ENCODE peak calls at places on chromosomes 12 and 14, in ten cellular contexts. One of them, this sample, is unnamed.

GRCh38 chr14:58297412-58297761 is 968 bp upstream of the ARID4A start:
- DNase-seq in GM10248: no peak
- DNase-seq in GM19239: no peak
- DNase-seq in CD4-positive, alpha-beta memory T cell: no peak
- DNase-seq in ascending aorta: no peak
- DNase-seq in stimulated activated CD4-positive, alpha-beta T cell treated with anti-CD3 and anti-CD28 coated beads, Interleukin-4, amount 100 ng/mL, for 1 hour: no peak
- DNase-seq in HuH-7: no peak
- DNase-seq in mesenchymal stem cell: peak
- DNase-seq in lung: no peak
- DNase-seq in left kidney: no peak
- DNase-seq in this sample: peak

GRCh38 chr14:88323086-88323519 is at the start of gene KCNK10:
- DNase-seq in GM10248: no peak
- DNase-seq in GM19239: no peak
- DNase-seq in CD4-positive, alpha-beta memory T cell: no peak
- DNase-seq in ascending aorta: no peak
- DNase-seq in stimulated activated CD4-positive, alpha-beta T cell treated with anti-CD3 and anti-CD28 coated beads, Interleukin-4, amount 100 ng/mL, for 1 hour: no peak
- DNase-seq in HuH-7: no peak
- DNase-seq in mesenchymal stem cell: no peak
- DNase-seq in lung: no peak
- DNase-seq in left kidney: peak
- DNase-seq in this sample: no peak

GRCh38 chr12:92582466-92582865 is 120.3 kb upstream of the PLEKHG7 start:
- DNase-seq in GM10248: no peak
- DNase-seq in GM19239: no peak
- DNase-seq in CD4-positive, alpha-beta memory T cell: no peak
- DNase-seq in ascending aorta: no peak
- DNase-seq in stimulated activated CD4-positive, alpha-beta T cell treated with anti-CD3 and anti-CD28 coated beads, Interleukin-4, amount 100 ng/mL, for 1 hour: no peak
- DNase-seq in HuH-7: no peak
- DNase-seq in mesenchymal stem cell: no peak
- DNase-seq in lung: no peak
- DNase-seq in left kidney: no peak
- DNase-seq in this sample: no peak

GRCh38 chr12:96164951-96165858 is 29.0 kb upstream of the ELK3 start:
- DNase-seq in GM10248: no peak
- DNase-seq in GM19239: no peak
- DNase-seq in CD4-positive, alpha-beta memory T cell: no peak
- DNase-seq in ascending aorta: no peak
- DNase-seq in stimulated activated CD4-positive, alpha-beta T cell treated with anti-CD3 and anti-CD28 coated beads, Interleukin-4, amount 100 ng/mL, for 1 hour: no peak
- DNase-seq in HuH-7: no peak
- DNase-seq in mesenchymal stem cell: no peak
- DNase-seq in lung: no peak
- DNase-seq in left kidney: peak
- DNase-seq in this sample: no peak

GRCh38 chr14:95038521-95039250 is 118.6 kb downstream of the DICER1 start:
- DNase-seq in GM10248: no peak
- DNase-seq in GM19239: no peak
- DNase-seq in CD4-positive, alpha-beta memory T cell: no peak
- DNase-seq in ascending aorta: no peak
- DNase-seq in stimulated activated CD4-positive, alpha-beta T cell treated with anti-CD3 and anti-CD28 coated beads, Interleukin-4, amount 100 ng/mL, for 1 hour: no peak
- DNase-seq in HuH-7: no peak
- DNase-seq in mesenchymal stem cell: no peak
- DNase-seq in lung: peak
- DNase-seq in left kidney: no peak
- DNase-seq in this sample: no peak

GRCh38 chr14:106694638-106695393 is 1168.4 kb downstream of the TMEM121 start:
- DNase-seq in GM10248: peak
- DNase-seq in GM19239: no peak
- DNase-seq in CD4-positive, alpha-beta memory T cell: peak
- DNase-seq in ascending aorta: no peak
- DNase-seq in stimulated activated CD4-positive, alpha-beta T cell treated with anti-CD3 and anti-CD28 coated beads, Interleukin-4, amount 100 ng/mL, for 1 hour: peak
- DNase-seq in HuH-7: no peak
- DNase-seq in mesenchymal stem cell: no peak
- DNase-seq in lung: no peak
- DNase-seq in left kidney: no peak
- DNase-seq in this sample: no peak

GRCh38 chr14:60622920-60623263 is 26.4 kb downstream of the SIX1 start:
- DNase-seq in GM10248: no peak
- DNase-seq in GM19239: no peak
- DNase-seq in CD4-positive, alpha-beta memory T cell: no peak
- DNase-seq in ascending aorta: no peak
- DNase-seq in stimulated activated CD4-positive, alpha-beta T cell treated with anti-CD3 and anti-CD28 coated beads, Interleukin-4, amount 100 ng/mL, for 1 hour: no peak
- DNase-seq in HuH-7: no peak
- DNase-seq in mesenchymal stem cell: peak
- DNase-seq in lung: no peak
- DNase-seq in left kidney: no peak
- DNase-seq in this sample: peak

GRCh38 chr12:45494279-45494678 is 235.2 kb upstream of the ARID2 start:
- DNase-seq in GM10248: no peak
- DNase-seq in GM19239: no peak
- DNase-seq in CD4-positive, alpha-beta memory T cell: no peak
- DNase-seq in ascending aorta: no peak
- DNase-seq in stimulated activated CD4-positive, alpha-beta T cell treated with anti-CD3 and anti-CD28 coated beads, Interleukin-4, amount 100 ng/mL, for 1 hour: no peak
- DNase-seq in HuH-7: no peak
- DNase-seq in mesenchymal stem cell: no peak
- DNase-seq in lung: no peak
- DNase-seq in left kidney: no peak
- DNase-seq in this sample: no peak

GRCh38 chr14:95077380-95077779 is 79.9 kb downstream of the DICER1 start:
- DNase-seq in GM10248: no peak
- DNase-seq in GM19239: no peak
- DNase-seq in CD4-positive, alpha-beta memory T cell: no peak
- DNase-seq in ascending aorta: no peak
- DNase-seq in stimulated activated CD4-positive, alpha-beta T cell treated with anti-CD3 and anti-CD28 coated beads, Interleukin-4, amount 100 ng/mL, for 1 hour: no peak
- DNase-seq in HuH-7: no peak
- DNase-seq in mesenchymal stem cell: no peak
- DNase-seq in lung: no peak
- DNase-seq in left kidney: no peak
- DNase-seq in this sample: no peak

GRCh38 chr12:77667101-77667500 is 163.6 kb upstream of the NAV3 start:
- DNase-seq in GM10248: no peak
- DNase-seq in GM19239: no peak
- DNase-seq in CD4-positive, alpha-beta memory T cell: no peak
- DNase-seq in ascending aorta: no peak
- DNase-seq in stimulated activated CD4-positive, alpha-beta T cell treated with anti-CD3 and anti-CD28 coated beads, Interleukin-4, amount 100 ng/mL, for 1 hour: no peak
- DNase-seq in HuH-7: no peak
- DNase-seq in mesenchymal stem cell: no peak
- DNase-seq in lung: no peak
- DNase-seq in left kidney: no peak
- DNase-seq in this sample: no peak

GRCh38 chr12:52603314-52603713 is 2.1 kb upstream of the KRT72 start:
- DNase-seq in GM10248: no peak
- DNase-seq in GM19239: no peak
- DNase-seq in CD4-positive, alpha-beta memory T cell: no peak
- DNase-seq in ascending aorta: no peak
- DNase-seq in stimulated activated CD4-positive, alpha-beta T cell treated with anti-CD3 and anti-CD28 coated beads, Interleukin-4, amount 100 ng/mL, for 1 hour: no peak
- DNase-seq in HuH-7: no peak
- DNase-seq in mesenchymal stem cell: no peak
- DNase-seq in lung: no peak
- DNase-seq in left kidney: no peak
- DNase-seq in this sample: no peak

GRCh38 chr14:76261371-76261811 is 109.7 kb downstream of the GPATCH2L start:
- DNase-seq in GM10248: no peak
- DNase-seq in GM19239: no peak
- DNase-seq in CD4-positive, alpha-beta memory T cell: no peak
- DNase-seq in ascending aorta: no peak
- DNase-seq in stimulated activated CD4-positive, alpha-beta T cell treated with anti-CD3 and anti-CD28 coated beads, Interleukin-4, amount 100 ng/mL, for 1 hour: no peak
- DNase-seq in HuH-7: no peak
- DNase-seq in mesenchymal stem cell: no peak
- DNase-seq in lung: no peak
- DNase-seq in left kidney: peak
- DNase-seq in this sample: no peak

GRCh38 chr12:28027328-28027727 is 54.8 kb upstream of the PTHLH start:
- DNase-seq in GM10248: no peak
- DNase-seq in GM19239: no peak
- DNase-seq in CD4-positive, alpha-beta memory T cell: no peak
- DNase-seq in ascending aorta: no peak
- DNase-seq in stimulated activated CD4-positive, alpha-beta T cell treated with anti-CD3 and anti-CD28 coated beads, Interleukin-4, amount 100 ng/mL, for 1 hour: no peak
- DNase-seq in HuH-7: no peak
- DNase-seq in mesenchymal stem cell: peak
- DNase-seq in lung: no peak
- DNase-seq in left kidney: no peak
- DNase-seq in this sample: no peak

GRCh38 chr12:34398366-34398705 is 376.0 kb downstream of the ALG10 start:
- DNase-seq in GM10248: no peak
- DNase-seq in GM19239: no peak
- DNase-seq in CD4-positive, alpha-beta memory T cell: no peak
- DNase-seq in ascending aorta: no peak
- DNase-seq in stimulated activated CD4-positive, alpha-beta T cell treated with anti-CD3 and anti-CD28 coated beads, Interleukin-4, amount 100 ng/mL, for 1 hour: no peak
- DNase-seq in HuH-7: no peak
- DNase-seq in mesenchymal stem cell: no peak
- DNase-seq in lung: peak
- DNase-seq in left kidney: no peak
- DNase-seq in this sample: no peak

GRCh38 chr12:93767524-93767863 is 90.3 kb downstream of the CRADD start:
- DNase-seq in GM10248: no peak
- DNase-seq in GM19239: no peak
- DNase-seq in CD4-positive, alpha-beta memory T cell: peak
- DNase-seq in ascending aorta: no peak
- DNase-seq in stimulated activated CD4-positive, alpha-beta T cell treated with anti-CD3 and anti-CD28 coated beads, Interleukin-4, amount 100 ng/mL, for 1 hour: no peak
- DNase-seq in HuH-7: no peak
- DNase-seq in mesenchymal stem cell: no peak
- DNase-seq in lung: no peak
- DNase-seq in left kidney: no peak
- DNase-seq in this sample: no peak

GRCh38 chr14:101255765-101256125 is 305.6 kb upstream of the DIO3 start:
- DNase-seq in GM10248: no peak
- DNase-seq in GM19239: no peak
- DNase-seq in CD4-positive, alpha-beta memory T cell: no peak
- DNase-seq in ascending aorta: no peak
- DNase-seq in stimulated activated CD4-positive, alpha-beta T cell treated with anti-CD3 and anti-CD28 coated beads, Interleukin-4, amount 100 ng/mL, for 1 hour: no peak
- DNase-seq in HuH-7: no peak
- DNase-seq in mesenchymal stem cell: no peak
- DNase-seq in lung: no peak
- DNase-seq in left kidney: no peak
- DNase-seq in this sample: no peak

GRCh38 chr12:78530065-78530765 is 334.4 kb upstream of the SYT1 start:
- DNase-seq in GM10248: no peak
- DNase-seq in GM19239: no peak
- DNase-seq in CD4-positive, alpha-beta memory T cell: no peak
- DNase-seq in ascending aorta: no peak
- DNase-seq in stimulated activated CD4-positive, alpha-beta T cell treated with anti-CD3 and anti-CD28 coated beads, Interleukin-4, amount 100 ng/mL, for 1 hour: no peak
- DNase-seq in HuH-7: no peak
- DNase-seq in mesenchymal stem cell: peak
- DNase-seq in lung: no peak
- DNase-seq in left kidney: peak
- DNase-seq in this sample: peak

GRCh38 chr12:10615532-10615931 is 2.1 kb upstream of the MAGOHB start:
- DNase-seq in GM10248: no peak
- DNase-seq in GM19239: no peak
- DNase-seq in CD4-positive, alpha-beta memory T cell: no peak
- DNase-seq in ascending aorta: no peak
- DNase-seq in stimulated activated CD4-positive, alpha-beta T cell treated with anti-CD3 and anti-CD28 coated beads, Interleukin-4, amount 100 ng/mL, for 1 hour: no peak
- DNase-seq in HuH-7: no peak
- DNase-seq in mesenchymal stem cell: peak
- DNase-seq in lung: no peak
- DNase-seq in left kidney: no peak
- DNase-seq in this sample: no peak

GRCh38 chr12:94145231-94145979 is 3.0 kb upstream of the PLXNC1 start:
- DNase-seq in GM10248: no peak
- DNase-seq in GM19239: no peak
- DNase-seq in CD4-positive, alpha-beta memory T cell: no peak
- DNase-seq in ascending aorta: no peak
- DNase-seq in stimulated activated CD4-positive, alpha-beta T cell treated with anti-CD3 and anti-CD28 coated beads, Interleukin-4, amount 100 ng/mL, for 1 hour: no peak
- DNase-seq in HuH-7: peak
- DNase-seq in mesenchymal stem cell: peak
- DNase-seq in lung: no peak
- DNase-seq in left kidney: peak
- DNase-seq in this sample: peak

GRCh38 chr12:45008211-45008610 is 42.7 kb downstream of the DBX2 start:
- DNase-seq in GM10248: no peak
- DNase-seq in GM19239: no peak
- DNase-seq in CD4-positive, alpha-beta memory T cell: no peak
- DNase-seq in ascending aorta: no peak
- DNase-seq in stimulated activated CD4-positive, alpha-beta T cell treated with anti-CD3 and anti-CD28 coated beads, Interleukin-4, amount 100 ng/mL, for 1 hour: no peak
- DNase-seq in HuH-7: no peak
- DNase-seq in mesenchymal stem cell: no peak
- DNase-seq in lung: no peak
- DNase-seq in left kidney: no peak
- DNase-seq in this sample: no peak

GRCh38 chr12:51846911-51847829 is 1.3 kb downstream of the FIGNL2 start:
- DNase-seq in GM10248: no peak
- DNase-seq in GM19239: no peak
- DNase-seq in CD4-positive, alpha-beta memory T cell: peak
- DNase-seq in ascending aorta: no peak
- DNase-seq in stimulated activated CD4-positive, alpha-beta T cell treated with anti-CD3 and anti-CD28 coated beads, Interleukin-4, amount 100 ng/mL, for 1 hour: peak
- DNase-seq in HuH-7: peak
- DNase-seq in mesenchymal stem cell: peak
- DNase-seq in lung: no peak
- DNase-seq in left kidney: peak
- DNase-seq in this sample: no peak

GRCh38 chr14:93084866-93085857 is 30.6 kb downstream of the ITPK1 start:
- DNase-seq in GM10248: no peak
- DNase-seq in GM19239: no peak
- DNase-seq in CD4-positive, alpha-beta memory T cell: no peak
- DNase-seq in ascending aorta: no peak
- DNase-seq in stimulated activated CD4-positive, alpha-beta T cell treated with anti-CD3 and anti-CD28 coated beads, Interleukin-4, amount 100 ng/mL, for 1 hour: no peak
- DNase-seq in HuH-7: no peak
- DNase-seq in mesenchymal stem cell: no peak
- DNase-seq in lung: no peak
- DNase-seq in left kidney: no peak
- DNase-seq in this sample: no peak

GRCh38 chr12:54579696-54580333 is 8.6 kb downstream of the PPP1R1A start:
- DNase-seq in GM10248: peak
- DNase-seq in GM19239: peak
- DNase-seq in CD4-positive, alpha-beta memory T cell: peak
- DNase-seq in ascending aorta: peak
- DNase-seq in stimulated activated CD4-positive, alpha-beta T cell treated with anti-CD3 and anti-CD28 coated beads, Interleukin-4, amount 100 ng/mL, for 1 hour: peak
- DNase-seq in HuH-7: peak
- DNase-seq in mesenchymal stem cell: peak
- DNase-seq in lung: peak
- DNase-seq in left kidney: peak
- DNase-seq in this sample: peak

GRCh38 chr14:32588448-32589320 is 259.6 kb downstream of the AKAP6 start:
- DNase-seq in GM10248: peak
- DNase-seq in GM19239: peak
- DNase-seq in CD4-positive, alpha-beta memory T cell: no peak
- DNase-seq in ascending aorta: no peak
- DNase-seq in stimulated activated CD4-positive, alpha-beta T cell treated with anti-CD3 and anti-CD28 coated beads, Interleukin-4, amount 100 ng/mL, for 1 hour: no peak
- DNase-seq in HuH-7: peak
- DNase-seq in mesenchymal stem cell: peak
- DNase-seq in lung: no peak
- DNase-seq in left kidney: peak
- DNase-seq in this sample: peak

GRCh38 chr14:82999802-83000201 is 1466.1 kb upstream of the SEL1L start:
- DNase-seq in GM10248: no peak
- DNase-seq in GM19239: no peak
- DNase-seq in CD4-positive, alpha-beta memory T cell: no peak
- DNase-seq in ascending aorta: no peak
- DNase-seq in stimulated activated CD4-positive, alpha-beta T cell treated with anti-CD3 and anti-CD28 coated beads, Interleukin-4, amount 100 ng/mL, for 1 hour: no peak
- DNase-seq in HuH-7: no peak
- DNase-seq in mesenchymal stem cell: peak
- DNase-seq in lung: no peak
- DNase-seq in left kidney: peak
- DNase-seq in this sample: no peak

GRCh38 chr12:108207791-108208730 is 79.0 kb downstream of the WSCD2 start:
- DNase-seq in GM10248: no peak
- DNase-seq in GM19239: no peak
- DNase-seq in CD4-positive, alpha-beta memory T cell: no peak
- DNase-seq in ascending aorta: no peak
- DNase-seq in stimulated activated CD4-positive, alpha-beta T cell treated with anti-CD3 and anti-CD28 coated beads, Interleukin-4, amount 100 ng/mL, for 1 hour: no peak
- DNase-seq in HuH-7: no peak
- DNase-seq in mesenchymal stem cell: no peak
- DNase-seq in lung: no peak
- DNase-seq in left kidney: no peak
- DNase-seq in this sample: no peak

This sample was measured in HCEC 1CT.